ENCODE peak calls at places on chromosomes 16 and 17, in eight cellular contexts. G, C, W, H, P, T, Q and F are unnamed samples.

GRCh38 chr16:72848759-72849664 is 198.9 kb downstream of the ZFHX3 start:
- DNase-seq in G (peak; percentile 85), C (peak; percentile 94), W (no peak), H (peak; percentile 79), P (no peak), T (peak; percentile 88), Q (no peak), F (no peak)

GRCh38 chr16:10951016-10951415 is 6.7 kb downstream of the CLEC16A start:
- DNase-seq in G (no peak), C (no peak), W (no peak), H (no peak), P (no peak), T (no peak), Q (no peak), F (no peak)

GRCh38 chr16:49542391-49542891 is 168.8 kb downstream of the C16orf78 start:
- DNase-seq in G (no peak), C (no peak), W (no peak), H (no peak), P (no peak), T (no peak), Q (no peak), F (no peak)

GRCh38 chr17:42541041-42541833 is 5.2 kb downstream of the NAGLU start:
- DNase-seq in G (no peak), C (no peak), W (peak; percentile 25), H (no peak), P (no peak), T (no peak), Q (no peak), F (no peak)

GRCh38 chr17:51768706-51769105 is 389.8 kb downstream of the CA10 start:
- DNase-seq in G (no peak), C (no peak), W (no peak), H (no peak), P (no peak), T (no peak), Q (no peak), F (no peak)

GRCh38 chr17:48198950-48199541 is 91.5 kb downstream of the SNX11 start:
- DNase-seq in G (no peak), C (no peak), W (no peak), H (no peak), P (no peak), T (no peak), Q (no peak), F (no peak)

GRCh38 chr17:68595496-68595895 is 5.7 kb downstream of the FAM20A start:
- DNase-seq in G (no peak), C (no peak), W (no peak), H (peak; percentile 67), P (no peak), T (no peak), Q (no peak), F (no peak)

GRCh38 chr16:67672739-67673662 is 6.4 kb downstream of the C16orf86 start:
- DNase-seq in G (peak; percentile 61), C (peak; percentile 83), W (peak; percentile 36), H (peak; percentile 59), P (peak; percentile 68), T (peak; percentile 70), Q (peak; percentile 66), F (no peak)

GRCh38 chr16:54050281-54051210 is 236.0 kb downstream of the IRX3 start:
- DNase-seq in G (no peak), C (no peak), W (no peak), H (no peak), P (no peak), T (no peak), Q (no peak), F (no peak)

GRCh38 chr16:28504707-28505404 is 1.8 kb downstream of the IL27 start:
- DNase-seq in G (no peak), C (no peak), W (no peak), H (no peak), P (no peak), T (no peak), Q (no peak), F (no peak)

GRCh38 chr16:9235837-9236236 is 144.4 kb downstream of the HAPSTR1 start:
- DNase-seq in G (no peak), C (no peak), W (no peak), H (no peak), P (no peak), T (no peak), Q (no peak), F (no peak)

GRCh38 chr17:17183744-17184143 is 22.4 kb downstream of the PLD6 start:
- DNase-seq in G (no peak), C (no peak), W (no peak), H (no peak), P (peak; percentile 60), T (no peak), Q (no peak), F (no peak)

GRCh38 chr16:720990-721764 is at the start of gene ANTKMT:
- DNase-seq in G (peak; percentile 82), C (peak; percentile 86), W (peak; percentile 68), H (peak; percentile 36), P (peak; percentile 95), T (peak; percentile 75), Q (peak; percentile 89), F (peak; percentile 67)

GRCh38 chr17:37400505-37400904 is 6.1 kb downstream of the ACACA start:
- DNase-seq in G (no peak), C (no peak), W (no peak), H (no peak), P (no peak), T (no peak), Q (no peak), F (no peak)

GRCh38 chr17:4944163-4944553 is 4.1 kb downstream of the RNF167 start:
- DNase-seq in G (no peak), C (no peak), W (peak; percentile 66), H (no peak), P (no peak), T (no peak), Q (peak; percentile 90), F (peak; percentile 33)

GRCh38 chr16:7456221-7456620 is 123.6 kb downstream of the RBFOX1 start:
- DNase-seq in G (no peak), C (no peak), W (no peak), H (no peak), P (no peak), T (no peak), Q (no peak), F (no peak)

GRCh38 chr16:69465083-69465721 is 40.8 kb downstream of the CYB5B start:
- DNase-seq in G (no peak), C (no peak), W (no peak), H (no peak), P (peak; percentile 5), T (no peak), Q (peak; percentile 75), F (no peak)

GRCh38 chr17:17815062-17815406 is 21.8 kb downstream of the SREBF1 start:
- DNase-seq in G (no peak), C (no peak), W (no peak), H (no peak), P (peak; percentile 65), T (no peak), Q (no peak), F (no peak)

GRCh38 chr17:39601010-39601597 is 6.6 kb downstream of the NEUROD2 start:
- DNase-seq in G (no peak), C (no peak), W (no peak), H (no peak), P (no peak), T (no peak), Q (no peak), F (no peak)

GRCh38 chr17:69047368-69048263 is 13.1 kb downstream of the ABCA9 start:
- DNase-seq in G (peak; percentile 83), C (peak; percentile 87), W (no peak), H (peak; percentile 61), P (peak; percentile 46), T (peak; percentile 35), Q (no peak), F (no peak)

GRCh38 chr17:57954421-57955182 is 610 bp downstream of the CUEDC1 start:
- DNase-seq in G (peak; percentile 62), C (peak; percentile 93), W (no peak), H (peak; percentile 67), P (peak; percentile 77), T (peak; percentile 45), Q (no peak), F (no peak)

GRCh38 chr16:56341656-56342397 is 83.5 kb downstream of the AMFR start:
- DNase-seq in G (no peak), C (no peak), W (no peak), H (no peak), P (no peak), T (no peak), Q (no peak), F (no peak)

GRCh38 chr17:76527430-76528111 is 9.9 kb downstream of the CYGB start:
- DNase-seq in G (no peak), C (peak; percentile 91), W (peak; percentile 61), H (peak; percentile 73), P (no peak), T (peak; percentile 57), Q (peak; percentile 63), F (peak; percentile 12)

GRCh38 chr17:43547189-43547550 is 1.0 kb upstream of the ETV4 start:
- DNase-seq in G (no peak), C (no peak), W (no peak), H (no peak), P (no peak), T (no peak), Q (no peak), F (no peak)

GRCh38 chr17:43543300-43543699 is 2.8 kb downstream of the ETV4 start:
- DNase-seq in G (no peak), C (no peak), W (no peak), H (no peak), P (no peak), T (no peak), Q (no peak), F (no peak)

GRCh38 chr17:43546317-43547188 is at the start of gene ETV4:
- DNase-seq in G (peak; percentile 82), C (peak; percentile 93), W (peak; percentile 85), H (peak; percentile 88), P (peak; percentile 91), T (peak; percentile 92), Q (peak; percentile 92), F (peak; percentile 72)

GRCh38 chr17:43543771-43544575 is 2.2 kb downstream of the ETV4 start:
- DNase-seq in G (no peak), C (no peak), W (no peak), H (no peak), P (no peak), T (no peak), Q (no peak), F (no peak)

GRCh38 chr17:43545383-43545632 is 832 bp downstream of the ETV4 start:
- DNase-seq in G (no peak), C (no peak), W (no peak), H (no peak), P (peak; percentile 35), T (peak; percentile 46), Q (peak; percentile 12), F (no peak)
- H3K4me1 ChIP-seq in G (no peaks in the 10 kb centered on the region), C (peaks cover 26% of the 10 kb centered on the region), W (peaks cover 14% of the 10 kb centered on the region), H (peaks cover 16% of the 10 kb centered on the region), P (peaks cover 9% of the 10 kb centered on the region), T (peaks cover 5% of the 10 kb centered on the region), Q (peaks cover 26% of the 10 kb centered on the region), F (peaks cover 20% of the 10 kb centered on the region)

GRCh38 chr16:24986512-24987303 is 28.5 kb downstream of the ARHGAP17 start:
- DNase-seq in G (no peak), C (peak; percentile 74), W (no peak), H (peak; percentile 54), P (peak; percentile 6), T (no peak), Q (peak; percentile 59), F (no peak)
- H3K4me1 ChIP-seq in G (peaks cover 40% of the 10 kb centered on the region), C (peaks cover 77% of the 10 kb centered on the region), W (peaks cover 3% of the 10 kb centered on the region), H (peaks cover 64% of the 10 kb centered on the region), P (peaks cover 23% of the 10 kb centered on the region), T (peaks cover 67% of the 10 kb centered on the region), Q (peaks cover 30% of the 10 kb centered on the region), F (no peaks in the 10 kb centered on the region)

GRCh38 chr17:31490991-31491793 is 99.7 kb downstream of the RAB11FIP4 start:
- DNase-seq in G (no peak), C (no peak), W (no peak), H (no peak), P (no peak), T (no peak), Q (peak; percentile 20), F (no peak)
- H3K4me1 ChIP-seq in G (peaks cover 59% of the 10 kb centered on the region), C (peaks cover 20% of the 10 kb centered on the region), W (peaks cover 72% of the 10 kb centered on the region), H (peaks cover 42% of the 10 kb centered on the region), P (peaks cover 14% of the 10 kb centered on the region), T (no peaks in the 10 kb centered on the region), Q (peaks cover 85% of the 10 kb centered on the region), F (peaks cover 82% of the 10 kb centered on the region)

GRCh38 chr16:30775131-30775380 is 11.9 kb downstream of the ZNF629 start:
- DNase-seq in G (no peak), C (no peak), W (no peak), H (no peak), P (no peak), T (no peak), Q (no peak), F (no peak)
- H3K4me1 ChIP-seq in G (peaks cover 5% of the 10 kb centered on the region), C (peaks cover 25% of the 10 kb centered on the region), W (peaks cover 4% of the 10 kb centered on the region), H (peaks cover 16% of the 10 kb centered on the region), P (peaks cover 25% of the 10 kb centered on the region), T (no peaks in the 10 kb centered on the region), Q (peaks cover 19% of the 10 kb centered on the region), F (peaks cover 10% of the 10 kb centered on the region)